ENCODE peak calls at places on chromosomes 6 and 20, in six cellular contexts. X, H, Y, V, S and U are unnamed samples.

GRCh38 chr20:52622086-52622485 is 350.1 kb upstream of the TSHZ2 start:
- DNase-seq in X (no peak), H (no peak), Y (no peak), V (no peak), S (no peak), U (peak; percentile 19)

GRCh38 chr6:71211799-71212198 is 76.8 kb upstream of the OGFRL1 start:
- DNase-seq in X (no peak), H (no peak), Y (no peak), V (no peak), S (no peak), U (no peak)

GRCh38 chr20:327946-328563 is 2.7 kb downstream of the SOX12 start:
- DNase-seq in X (no peak), H (no peak), Y (no peak), V (no peak), S (no peak), U (no peak)

GRCh38 chr6:33570806-33571636 is 9.1 kb downstream of the BAK1 start:
- DNase-seq in X (peak; percentile 88), H (peak; percentile 80), Y (peak; percentile 85), V (peak; percentile 94), S (peak; percentile 89), U (peak; percentile 83)

GRCh38 chr6:28816909-28817807 is 106.6 kb downstream of the TRIM27 start:
- DNase-seq in X (no peak), H (peak; percentile 17), Y (peak; percentile 91), V (no peak), S (no peak), U (peak; percentile 86)

GRCh38 chr6:26336355-26337198 is 28.4 kb upstream of the BTN3A2 start:
- DNase-seq in X (no peak), H (no peak), Y (peak; percentile 90), V (no peak), S (no peak), U (peak; percentile 80)

GRCh38 chr6:33407132-33407718 is 3.6 kb upstream of the PHF1 start:
- DNase-seq in X (no peak), H (no peak), Y (peak; percentile 65), V (no peak), S (no peak), U (no peak)

GRCh38 chr6:136968831-136969230 is 46.7 kb downstream of the SLC35D3 start:
- DNase-seq in X (no peak), H (no peak), Y (no peak), V (no peak), S (no peak), U (no peak)

GRCh38 chr20:35489717-35490116 is 34.3 kb downstream of the CEP250 start:
- DNase-seq in X (no peak), H (no peak), Y (no peak), V (peak; percentile 24), S (no peak), U (no peak)

GRCh38 chr6:129872591-129872990 is 11.5 kb upstream of the TMEM244 start:
- DNase-seq in X (no peak), H (no peak), Y (no peak), V (no peak), S (no peak), U (no peak)

GRCh38 chr6:88953550-88954386 is 9.7 kb downstream of the RNGTT start:
- DNase-seq in X (no peak), H (no peak), Y (no peak), V (no peak), S (no peak), U (no peak)

GRCh38 chr20:18533491-18533890 is 25.8 kb downstream of the SEC23B start:
- DNase-seq in X (no peak), H (no peak), Y (no peak), V (no peak), S (no peak), U (no peak)

GRCh38 chr6:71335544-71335943 is 46.9 kb downstream of the OGFRL1 start:
- DNase-seq in X (no peak), H (no peak), Y (no peak), V (no peak), S (no peak), U (no peak)

GRCh38 chr20:61664741-61665320 is 400.9 kb downstream of the TAF4 start:
- DNase-seq in X (no peak), H (no peak), Y (no peak), V (no peak), S (no peak), U (no peak)

GRCh38 chr6:7559196-7559595 is 17.7 kb downstream of the DSP start:
- DNase-seq in X (no peak), H (no peak), Y (no peak), V (no peak), S (no peak), U (no peak)

GRCh38 chr6:16276991-16277981 is 38.9 kb downstream of the GMPR start:
- DNase-seq in X (no peak), H (no peak), Y (peak; percentile 94), V (peak; percentile 73), S (no peak), U (peak; percentile 97)

GRCh38 chr6:116159782-116160524 is 34.0 kb upstream of the COL10A1 start:
- DNase-seq in X (no peak), H (no peak), Y (peak; percentile 81), V (no peak), S (no peak), U (no peak)

GRCh38 chr20:22836877-22837276 is 198.2 kb upstream of the SSTR4 start:
- DNase-seq in X (no peak), H (no peak), Y (peak; percentile 3), V (no peak), S (no peak), U (no peak)

GRCh38 chr6:62324817-62325216 is 38.8 kb upstream of the KHDRBS2 start:
- DNase-seq in X (no peak), H (no peak), Y (no peak), V (no peak), S (no peak), U (no peak)

GRCh38 chr6:40477246-40478126 is 109.7 kb downstream of the LRFN2 start:
- DNase-seq in X (no peak), H (peak; percentile 31), Y (no peak), V (peak; percentile 66), S (peak; percentile 3), U (peak; percentile 83)

GRCh38 chr6:17042422-17043147 is 59.3 kb upstream of the STMND1 start:
- DNase-seq in X (no peak), H (no peak), Y (peak; percentile 74), V (no peak), S (no peak), U (peak; percentile 86)

GRCh38 chr6:119079288-119079809 is 885 bp upstream of the FAM184A start:
- DNase-seq in X (no peak), H (peak; percentile 39), Y (peak; percentile 46), V (no peak), S (no peak), U (no peak)

GRCh38 chr6:32967151-32968091 is 973 bp upstream of the BRD2 start:
- DNase-seq in X (no peak), H (peak; percentile 40), Y (peak; percentile 72), V (peak; percentile 65), S (no peak), U (peak; percentile 94)